ENCODE peak calls at places on chromosomes 13 and 19, in four cellular contexts. One of them, this sample, is unnamed.

GRCh38 chr19:41872775-41873647 is 4.1 kb upstream of the CD79A start:
- DNase-seq in stomach: peak; percentile 88
- DNase-seq in fibroblast of lung: peak; percentile 58
- DNase-seq in heart left ventricle: peak; percentile 84
- DNase-seq in this sample: peak; percentile 52

GRCh38 chr13:94154362-94154761 is 325.1 kb downstream of the DCT start:
- DNase-seq in stomach: peak; percentile 40
- DNase-seq in fibroblast of lung: peak; percentile 70
- DNase-seq in heart left ventricle: no peak
- DNase-seq in this sample: peak; percentile 51

GRCh38 chr19:44741258-44741731 is 7.2 kb upstream of the BCL3 start:
- DNase-seq in stomach: no peak
- DNase-seq in fibroblast of lung: peak; percentile 57
- DNase-seq in heart left ventricle: no peak
- DNase-seq in this sample: no peak

GRCh38 chr19:2607712-2608601 is 94.5 kb downstream of the GNG7 start:
- DNase-seq in stomach: no peak
- DNase-seq in fibroblast of lung: no peak
- DNase-seq in heart left ventricle: peak; percentile 62
- DNase-seq in this sample: no peak

GRCh38 chr13:93776936-93777335 is 550.3 kb downstream of the GPC6 start:
- DNase-seq in stomach: no peak
- DNase-seq in fibroblast of lung: no peak
- DNase-seq in heart left ventricle: no peak
- DNase-seq in this sample: no peak

GRCh38 chr19:18385675-18386542 is at the start of gene GDF15:
- DNase-seq in stomach: peak; percentile 96
- DNase-seq in fibroblast of lung: peak; percentile 95
- DNase-seq in heart left ventricle: peak; percentile 76
- DNase-seq in this sample: peak; percentile 71

GRCh38 chr13:83996415-83996814 is 114.1 kb upstream of the SLITRK1 start:
- DNase-seq in stomach: no peak
- DNase-seq in fibroblast of lung: no peak
- DNase-seq in heart left ventricle: no peak
- DNase-seq in this sample: no peak

GRCh38 chr19:1015782-1016646 is 4.9 kb downstream of the TMEM259 start:
- DNase-seq in stomach: no peak
- DNase-seq in fibroblast of lung: no peak
- DNase-seq in heart left ventricle: no peak
- DNase-seq in this sample: no peak

GRCh38 chr19:41860419-41861097 is 503 bp downstream of the RPS19 start:
- DNase-seq in stomach: no peak
- DNase-seq in fibroblast of lung: peak; percentile 40
- DNase-seq in heart left ventricle: no peak
- DNase-seq in this sample: no peak

GRCh38 chr13:66634384-66634783 is 595.8 kb downstream of the PCDH9 start:
- DNase-seq in stomach: no peak
- DNase-seq in fibroblast of lung: no peak
- DNase-seq in heart left ventricle: no peak
- DNase-seq in this sample: no peak

GRCh38 chr19:42062381-42062780 is 7.6 kb downstream of the GRIK5 start:
- DNase-seq in stomach: no peak
- DNase-seq in fibroblast of lung: no peak
- DNase-seq in heart left ventricle: peak; percentile 27
- DNase-seq in this sample: no peak

GRCh38 chr13:23667750-23668149 is 97.5 kb downstream of the TNFRSF19 start:
- DNase-seq in stomach: no peak
- DNase-seq in fibroblast of lung: no peak
- DNase-seq in heart left ventricle: no peak
- DNase-seq in this sample: no peak

GRCh38 chr13:76965759-76966421 is 17.6 kb downstream of the ACOD1 start:
- DNase-seq in stomach: peak; percentile 33
- DNase-seq in fibroblast of lung: peak; percentile 88
- DNase-seq in heart left ventricle: no peak
- DNase-seq in this sample: peak; percentile 90

GRCh38 chr19:43406297-43406696 is 8.4 kb upstream of the TEX101 start:
- DNase-seq in stomach: no peak
- DNase-seq in fibroblast of lung: no peak
- DNase-seq in heart left ventricle: no peak
- DNase-seq in this sample: no peak

GRCh38 chr13:20002766-20003165 is 44.2 kb downstream of the ZMYM2 start:
- DNase-seq in stomach: no peak
- DNase-seq in fibroblast of lung: no peak
- DNase-seq in heart left ventricle: no peak
- DNase-seq in this sample: no peak

GRCh38 chr19:40594251-40594650 is 6.9 kb upstream of the LTBP4 start:
- DNase-seq in stomach: no peak
- DNase-seq in fibroblast of lung: no peak
- DNase-seq in heart left ventricle: no peak
- DNase-seq in this sample: peak; percentile 21

GRCh38 chr19:10768936-10769335 is 51.1 kb downstream of the DNM2 start:
- DNase-seq in stomach: no peak
- DNase-seq in fibroblast of lung: no peak
- DNase-seq in heart left ventricle: no peak
- DNase-seq in this sample: no peak

GRCh38 chr13:33228645-33229445 is 56.7 kb downstream of the STARD13 start:
- DNase-seq in stomach: no peak
- DNase-seq in fibroblast of lung: peak; percentile 70
- DNase-seq in heart left ventricle: no peak
- DNase-seq in this sample: no peak

GRCh38 chr13:103772576-103772975 is 706.4 kb upstream of the SLC10A2 start:
- DNase-seq in stomach: no peak
- DNase-seq in fibroblast of lung: no peak
- DNase-seq in heart left ventricle: no peak
- DNase-seq in this sample: no peak

GRCh38 chr19:3360494-3361383 is 5.6 kb upstream of the NFIC start:
- DNase-seq in stomach: peak; percentile 66
- DNase-seq in fibroblast of lung: no peak
- DNase-seq in heart left ventricle: peak; percentile 90
- DNase-seq in this sample: peak; percentile 75

GRCh38 chr13:27161980-27162379 is 9.6 kb downstream of the USP12 start:
- DNase-seq in stomach: no peak
- DNase-seq in fibroblast of lung: peak; percentile 25
- DNase-seq in heart left ventricle: no peak
- DNase-seq in this sample: no peak

GRCh38 chr13:101695870-101696516 is 243.5 kb downstream of the ITGBL1 start:
- DNase-seq in stomach: no peak
- DNase-seq in fibroblast of lung: no peak
- DNase-seq in heart left ventricle: no peak
- DNase-seq in this sample: peak; percentile 51

GRCh38 chr13:48975926-48976676 is 389 bp downstream of the FNDC3A start:
- DNase-seq in stomach: peak; percentile 88
- DNase-seq in fibroblast of lung: peak; percentile 82
- DNase-seq in heart left ventricle: peak; percentile 92
- DNase-seq in this sample: peak; percentile 94

GRCh38 chr19:53537126-53537522 is 821 bp upstream of the ZNF331 start:
- DNase-seq in stomach: no peak
- DNase-seq in fibroblast of lung: no peak
- DNase-seq in heart left ventricle: no peak
- DNase-seq in this sample: no peak

GRCh38 chr19:53536223-53536543 is 1.8 kb upstream of the ZNF331 start:
- DNase-seq in stomach: no peak
- DNase-seq in fibroblast of lung: no peak
- DNase-seq in heart left ventricle: no peak
- DNase-seq in this sample: no peak

GRCh38 chr19:53538378-53539109 is 599 bp downstream of the ZNF331 start:
- DNase-seq in stomach: no peak
- DNase-seq in fibroblast of lung: no peak
- DNase-seq in heart left ventricle: no peak
- DNase-seq in this sample: peak; percentile 65

GRCh38 chr19:53540091-53540490 is 2.1 kb downstream of the ZNF331 start:
- DNase-seq in stomach: no peak
- DNase-seq in fibroblast of lung: no peak
- DNase-seq in heart left ventricle: no peak
- DNase-seq in this sample: no peak

GRCh38 chr19:53537523-53538377 is at the start of gene ZNF331:
- DNase-seq in stomach: peak; percentile 83
- DNase-seq in fibroblast of lung: peak; percentile 71
- DNase-seq in heart left ventricle: peak; percentile 94
- DNase-seq in this sample: peak; percentile 93
- H3K4me1 ChIP-seq in stomach: no peaks in the 10 kb centered on the region
- H3K4me1 ChIP-seq in fibroblast of lung: no peaks in the 10 kb centered on the region
- H3K4me1 ChIP-seq in heart left ventricle: peaks cover 4% of the 10 kb centered on the region
- H3K4me1 ChIP-seq in this sample: no peaks in the 10 kb centered on the region

GRCh38 chr13:100230813-100231575 is 142.1 kb downstream of the PCCA start:
- DNase-seq in stomach: no peak
- DNase-seq in fibroblast of lung: no peak
- DNase-seq in heart left ventricle: no peak
- DNase-seq in this sample: no peak
- H3K4me1 ChIP-seq in stomach: peaks cover 53% of the 10 kb centered on the region
- H3K4me1 ChIP-seq in fibroblast of lung: peaks cover 5% of the 10 kb centered on the region
- H3K4me1 ChIP-seq in heart left ventricle: no peaks in the 10 kb centered on the region
- H3K4me1 ChIP-seq in this sample: no peaks in the 10 kb centered on the region

GRCh38 chr19:30063184-30064020 is 121.4 kb downstream of the URI1 start:
- DNase-seq in stomach: no peak
- DNase-seq in fibroblast of lung: no peak
- DNase-seq in heart left ventricle: no peak
- DNase-seq in this sample: no peak
- H3K4me1 ChIP-seq in stomach: no peaks in the 10 kb centered on the region
- H3K4me1 ChIP-seq in fibroblast of lung: no peaks in the 10 kb centered on the region
- H3K4me1 ChIP-seq in heart left ventricle: no peaks in the 10 kb centered on the region
- H3K4me1 ChIP-seq in this sample: no peaks in the 10 kb centered on the region

DNA sequence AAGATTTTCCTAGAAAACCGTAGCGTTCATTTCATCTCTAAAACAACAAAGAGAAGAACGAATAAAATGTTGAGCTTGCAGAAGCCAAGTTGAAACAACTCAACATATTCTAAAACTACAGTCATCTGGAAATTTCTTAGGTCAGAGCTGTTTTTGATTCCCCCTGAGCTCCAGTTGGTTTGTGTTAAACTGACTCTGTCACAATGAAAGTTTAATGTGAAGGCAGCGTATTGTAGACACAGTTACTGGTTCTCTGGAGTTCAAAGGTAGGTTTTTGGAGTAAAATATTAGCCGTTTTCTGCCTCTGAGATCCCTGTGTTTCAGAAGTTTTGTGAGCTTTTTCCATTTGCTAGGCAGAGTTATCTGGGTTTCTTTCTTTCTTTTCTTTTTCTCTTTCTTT is 2.2 kb downstream of the ARHGEF7 start:
- DNase-seq in stomach: no peak
- DNase-seq in fibroblast of lung: peak; percentile 34
- DNase-seq in heart left ventricle: no peak
- DNase-seq in this sample: no peak
- H3K4me1 ChIP-seq in stomach: peaks cover 25% of the 10 kb centered on the region
- H3K4me1 ChIP-seq in fibroblast of lung: peaks cover 6% of the 10 kb centered on the region
- H3K4me1 ChIP-seq in heart left ventricle: no peaks in the 10 kb centered on the region
- H3K4me1 ChIP-seq in this sample: no peaks in the 10 kb centered on the region

GRCh38 chr19:4635763-4636135 is 3.6 kb upstream of the TNFAIP8L1 start:
- DNase-seq in stomach: no peak
- DNase-seq in fibroblast of lung: no peak
- DNase-seq in heart left ventricle: no peak
- DNase-seq in this sample: no peak
- H3K4me1 ChIP-seq in stomach: peaks cover 46% of the 10 kb centered on the region
- H3K4me1 ChIP-seq in fibroblast of lung: peaks cover 23% of the 10 kb centered on the region
- H3K4me1 ChIP-seq in heart left ventricle: no peaks in the 10 kb centered on the region
- H3K4me1 ChIP-seq in this sample: no peaks in the 10 kb centered on the region